ENCODE peak calls at places on chromosomes 16 and 17, in four cellular contexts. One of them, this sample, is unnamed.

GRCh38 chr17:68593331-68593710 is 7.8 kb downstream of the FAM20A start:
- DNase-seq in H9: no peak
- DNase-seq in H1: no peak
- DNase-seq in neuronal stem cell: no peak
- DNase-seq in this sample: no peak

GRCh38 chr17:72922223-72922622 is 170.3 kb downstream of the SLC39A11 start:
- DNase-seq in H9: no peak
- DNase-seq in H1: no peak
- DNase-seq in neuronal stem cell: no peak
- DNase-seq in this sample: no peak

GRCh38 chr16:68385371-68385770 is 62.9 kb downstream of the SMPD3 start:
- DNase-seq in H9: no peak
- DNase-seq in H1: no peak
- DNase-seq in neuronal stem cell: no peak
- DNase-seq in this sample: no peak

GRCh38 chr16:29899516-29900101 is at the start of gene SEZ6L2:
- DNase-seq in H9: peak; percentile 96
- DNase-seq in H1: peak; percentile 95
- DNase-seq in neuronal stem cell: peak; percentile 84
- DNase-seq in this sample: peak; percentile 86

GRCh38 chr16:88473666-88474534 is 20.8 kb downstream of the ZFPM1 start:
- DNase-seq in H9: no peak
- DNase-seq in H1: no peak
- DNase-seq in neuronal stem cell: no peak
- DNase-seq in this sample: peak; percentile 72

GRCh38 chr17:74569392-74570003 is 2.2 kb upstream of the CD300H start:
- DNase-seq in H9: peak; percentile 60
- DNase-seq in H1: no peak
- DNase-seq in neuronal stem cell: no peak
- DNase-seq in this sample: peak; percentile 58

GRCh38 chr16:84482001-84482891 is 22.2 kb downstream of the MEAK7 start:
- DNase-seq in H9: no peak
- DNase-seq in H1: peak; percentile 33
- DNase-seq in neuronal stem cell: no peak
- DNase-seq in this sample: no peak

GRCh38 chr17:69356625-69357024 is 29.7 kb upstream of the ABCA5 start:
- DNase-seq in H9: no peak
- DNase-seq in H1: no peak
- DNase-seq in neuronal stem cell: no peak
- DNase-seq in this sample: no peak

GRCh38 chr16:1220841-1221627 is 4.0 kb downstream of the TPSG1 start:
- DNase-seq in H9: no peak
- DNase-seq in H1: no peak
- DNase-seq in neuronal stem cell: no peak
- DNase-seq in this sample: no peak

GRCh38 chr17:69402052-69402451 is 12.4 kb upstream of the MAP2K6 start:
- DNase-seq in H9: no peak
- DNase-seq in H1: no peak
- DNase-seq in neuronal stem cell: no peak
- DNase-seq in this sample: no peak

GRCh38 chr16:85126383-85126730 is 14.1 kb upstream of the CIBAR2 start:
- DNase-seq in H9: peak; percentile 25
- DNase-seq in H1: no peak
- DNase-seq in neuronal stem cell: no peak
- DNase-seq in this sample: no peak

GRCh38 chr16:29925173-29925804 is 737 bp downstream of the KCTD13 start:
- DNase-seq in H9: no peak
- DNase-seq in H1: no peak
- DNase-seq in neuronal stem cell: peak; percentile 14
- DNase-seq in this sample: no peak

GRCh38 chr16:79542196-79542859 is 58.2 kb downstream of the MAF start:
- DNase-seq in H9: no peak
- DNase-seq in H1: no peak
- DNase-seq in neuronal stem cell: no peak
- DNase-seq in this sample: no peak

GRCh38 chr16:10736926-10737625 is 6.6 kb upstream of the NUBP1 start:
- DNase-seq in H9: peak; percentile 60
- DNase-seq in H1: peak; percentile 68
- DNase-seq in neuronal stem cell: peak; percentile 69
- DNase-seq in this sample: peak; percentile 61

GRCh38 chr16:12531937-12532336 is 271.8 kb downstream of the CPPED1 start:
- DNase-seq in H9: no peak
- DNase-seq in H1: no peak
- DNase-seq in neuronal stem cell: no peak
- DNase-seq in this sample: peak; percentile 51

GRCh38 chr17:10394201-10394887 is 21.5 kb upstream of the MYH13 start:
- DNase-seq in H9: no peak
- DNase-seq in H1: no peak
- DNase-seq in neuronal stem cell: no peak
- DNase-seq in this sample: no peak

GRCh38 chr16:212999-213398 is 16.2 kb downstream of the LUC7L start:
- DNase-seq in H9: no peak
- DNase-seq in H1: no peak
- DNase-seq in neuronal stem cell: no peak
- DNase-seq in this sample: peak; percentile 16

GRCh38 chr17:50956750-50957523 is 90.8 kb upstream of the TOB1 start:
- DNase-seq in H9: peak; percentile 92
- DNase-seq in H1: peak; percentile 81
- DNase-seq in neuronal stem cell: no peak
- DNase-seq in this sample: peak; percentile 54

DNA sequence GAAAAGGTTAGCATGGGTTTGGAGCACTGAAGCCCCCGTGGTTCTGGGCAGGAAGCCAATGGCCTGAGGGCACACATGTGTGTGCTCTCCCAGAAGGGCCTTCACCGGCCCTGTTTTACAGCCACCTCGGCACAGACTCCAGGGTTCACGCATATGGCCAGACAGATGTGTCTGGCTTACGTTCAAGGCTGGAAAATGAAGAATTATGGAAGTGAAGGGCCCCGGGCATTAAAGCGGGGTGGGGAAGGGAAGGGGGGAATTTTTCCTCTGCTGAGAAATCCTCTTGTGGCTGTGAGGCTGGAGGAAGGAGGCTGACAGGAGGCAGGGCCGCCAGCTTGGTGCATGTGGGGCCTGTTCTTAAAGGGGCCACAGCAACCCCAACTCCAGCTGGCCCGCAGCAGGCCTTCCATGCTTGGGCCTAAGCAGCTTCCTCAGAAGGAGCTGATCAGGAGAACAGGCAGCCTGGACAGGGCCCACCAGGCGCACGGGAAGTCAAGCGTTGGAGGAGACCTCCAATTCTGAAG is 21.6 kb downstream of the HIC1 start:
- DNase-seq in H9: no peak
- DNase-seq in H1: no peak
- DNase-seq in neuronal stem cell: no peak
- DNase-seq in this sample: peak; percentile 45
- H3K14ac ChIP-seq in H9: no peak overlapping the region
- H3K14ac ChIP-seq in H1: no peak overlapping the region
- H3K14ac ChIP-seq in neuronal stem cell: no peak overlapping the region
- H3K14ac ChIP-seq in this sample: peak overlapping the region; percentile 93

GRCh38 chr16:31256466-31256865 is 3.3 kb upstream of the ITGAM start:
- DNase-seq in H9: no peak
- DNase-seq in H1: no peak
- DNase-seq in neuronal stem cell: no peak
- DNase-seq in this sample: no peak

GRCh38 chr16:31251435-31251834 is 8.3 kb upstream of the ITGAM start:
- DNase-seq in H9: no peak
- DNase-seq in H1: no peak
- DNase-seq in neuronal stem cell: no peak
- DNase-seq in this sample: no peak

GRCh38 chr16:31258366-31258765 is 1.4 kb upstream of the ITGAM start:
- DNase-seq in H9: no peak
- DNase-seq in H1: no peak
- DNase-seq in neuronal stem cell: no peak
- DNase-seq in this sample: no peak

GRCh38 chr16:31250782-31251384 is 8.9 kb upstream of the ITGAM start:
- DNase-seq in H9: no peak
- DNase-seq in H1: no peak
- DNase-seq in neuronal stem cell: no peak
- DNase-seq in this sample: no peak

GRCh38 chr16:31253642-31254045 is 6.1 kb upstream of the ITGAM start:
- DNase-seq in H9: no peak
- DNase-seq in H1: no peak
- DNase-seq in neuronal stem cell: no peak
- DNase-seq in this sample: no peak
- H3K14ac ChIP-seq in H9: no peak overlapping the region
- H3K14ac ChIP-seq in H1: no peak overlapping the region
- H3K14ac ChIP-seq in neuronal stem cell: no peak overlapping the region
- H3K14ac ChIP-seq in this sample: no peak overlapping the region

DNA sequence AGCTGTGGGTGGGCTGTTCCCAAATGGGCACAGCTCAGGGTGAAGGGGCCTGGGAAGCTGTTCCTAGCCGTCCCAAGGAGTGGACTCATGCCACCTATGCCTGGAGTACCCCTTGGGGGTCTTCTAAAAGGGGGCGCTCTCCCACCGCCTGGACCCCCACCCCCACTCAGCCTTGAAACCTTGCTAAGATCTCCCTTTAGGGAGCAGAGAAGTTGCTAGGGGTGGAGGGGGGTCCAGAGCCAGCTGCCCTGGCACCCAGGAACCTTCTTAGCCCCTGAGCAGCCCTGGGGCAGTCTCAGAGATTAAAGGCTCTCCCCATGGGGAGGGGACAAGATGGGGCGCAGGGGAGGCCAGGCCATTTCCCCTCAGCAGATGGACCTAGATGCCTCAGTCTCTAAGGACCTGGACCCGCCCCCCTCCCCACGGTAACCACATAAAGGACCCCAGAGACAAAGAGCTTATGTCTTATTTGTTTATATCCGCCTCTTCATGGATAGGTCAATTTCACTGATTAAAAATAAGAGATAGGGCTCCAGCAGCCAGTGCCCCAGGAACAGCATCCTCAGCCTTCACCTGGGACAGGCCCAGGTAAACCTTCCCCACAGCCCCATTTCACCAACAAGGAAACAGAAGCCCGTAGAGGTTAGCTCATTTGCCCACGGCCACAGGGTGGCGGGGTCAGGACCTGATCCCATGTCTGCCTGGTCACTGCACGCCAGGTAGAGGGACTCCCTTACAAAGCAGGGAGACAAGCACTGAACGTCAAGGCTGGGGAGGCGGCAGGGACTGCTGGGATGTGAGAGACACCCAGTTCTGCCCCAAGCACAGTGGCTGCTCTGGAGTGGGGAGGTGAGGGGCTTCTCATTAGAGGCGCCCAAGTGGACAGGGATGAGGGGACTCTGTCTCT is 3.4 kb downstream of the MTSS2 start:
- DNase-seq in H9: no peak
- DNase-seq in H1: no peak
- DNase-seq in neuronal stem cell: no peak
- DNase-seq in this sample: no peak
- H3K14ac ChIP-seq in H9: no peak overlapping the region
- H3K14ac ChIP-seq in H1: no peak overlapping the region
- H3K14ac ChIP-seq in neuronal stem cell: no peak overlapping the region
- H3K14ac ChIP-seq in this sample: peak overlapping the region; percentile 79

GRCh38 chr17:81261582-81262336 is 22.6 kb downstream of the NDUFAF8 start:
- DNase-seq in H9: no peak
- DNase-seq in H1: no peak
- DNase-seq in neuronal stem cell: no peak
- DNase-seq in this sample: no peak
- H3K14ac ChIP-seq in H9: no peak overlapping the region
- H3K14ac ChIP-seq in H1: no peak overlapping the region
- H3K14ac ChIP-seq in neuronal stem cell: no peak overlapping the region
- H3K14ac ChIP-seq in this sample: no peak overlapping the region

GRCh38 chr17:36544049-36544319 is 735 bp upstream of the GGNBP2 start:
- DNase-seq in H9: peak; percentile 66
- DNase-seq in H1: no peak
- DNase-seq in neuronal stem cell: peak; percentile 15
- DNase-seq in this sample: peak; percentile 55

GRCh38 chr17:36544320-36545092 is at the start of gene GGNBP2:
- DNase-seq in H9: peak; percentile 96
- DNase-seq in H1: peak; percentile 95
- DNase-seq in neuronal stem cell: peak; percentile 91
- DNase-seq in this sample: peak; percentile 92

GRCh38 chr17:36546418-36547093 is 1.8 kb downstream of the GGNBP2 start:
- DNase-seq in H9: no peak
- DNase-seq in H1: no peak
- DNase-seq in neuronal stem cell: no peak
- DNase-seq in this sample: no peak

GRCh38 chr17:36545093-36545464 is 360 bp downstream of the GGNBP2 start:
- DNase-seq in H9: no peak
- DNase-seq in H1: no peak
- DNase-seq in neuronal stem cell: no peak
- DNase-seq in this sample: no peak

DNA sequence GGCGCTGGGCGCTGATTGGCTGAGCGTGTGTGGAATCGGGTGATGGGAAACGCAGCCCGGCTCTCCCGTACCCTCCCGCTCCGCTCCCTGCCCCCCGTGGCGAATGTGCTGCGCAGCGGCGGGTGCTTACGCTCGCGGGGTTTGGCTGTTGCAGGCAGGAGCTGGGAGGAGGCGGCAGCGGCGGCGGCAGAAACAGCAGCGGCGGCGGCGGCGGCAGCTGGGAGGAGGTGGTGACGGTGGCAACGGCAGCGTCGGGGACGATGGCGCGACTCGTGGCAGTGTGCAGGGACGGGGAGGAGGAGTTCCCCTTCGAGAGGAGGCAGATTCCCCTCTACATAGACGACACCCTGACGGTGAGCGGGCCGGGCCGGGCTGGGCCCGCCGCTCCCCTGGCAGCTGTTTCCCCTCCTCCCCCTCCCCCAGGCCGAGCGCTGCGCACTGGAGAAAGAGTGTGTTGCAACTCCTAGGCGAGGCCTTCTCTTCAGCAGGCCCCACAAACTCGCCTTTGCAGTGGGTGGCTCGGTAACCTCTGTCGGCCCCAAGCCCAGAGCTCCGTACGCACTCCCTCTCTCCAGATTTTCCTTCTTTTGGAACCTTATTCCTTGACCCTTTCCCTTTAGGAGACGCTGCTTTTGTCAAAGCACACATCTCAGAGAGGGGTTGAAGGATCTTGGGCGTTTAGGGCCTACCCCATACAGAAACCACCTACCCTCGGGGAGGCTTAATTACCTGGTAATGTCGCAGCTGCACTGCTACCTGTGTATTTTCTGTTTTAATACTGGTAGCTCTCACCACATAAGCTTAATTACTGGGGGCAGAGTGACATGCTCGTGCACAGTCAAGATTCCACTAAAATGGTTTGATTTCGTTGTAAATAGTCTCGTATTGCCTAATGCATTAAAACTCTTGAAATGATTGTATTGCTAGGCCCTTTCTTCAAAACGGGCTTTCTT is 1.0 kb downstream of the GGNBP2 start:
- DNase-seq in H9: peak; percentile 100
- DNase-seq in H1: peak; percentile 98
- DNase-seq in neuronal stem cell: peak; percentile 98
- DNase-seq in this sample: peak; percentile 98
- H3K14ac ChIP-seq in H9: peak overlapping the region; percentile 93
- H3K14ac ChIP-seq in H1: no peak overlapping the region
- H3K14ac ChIP-seq in neuronal stem cell: peak overlapping the region; percentile 31
- H3K14ac ChIP-seq in this sample: peak overlapping the region; percentile 89

DNA sequence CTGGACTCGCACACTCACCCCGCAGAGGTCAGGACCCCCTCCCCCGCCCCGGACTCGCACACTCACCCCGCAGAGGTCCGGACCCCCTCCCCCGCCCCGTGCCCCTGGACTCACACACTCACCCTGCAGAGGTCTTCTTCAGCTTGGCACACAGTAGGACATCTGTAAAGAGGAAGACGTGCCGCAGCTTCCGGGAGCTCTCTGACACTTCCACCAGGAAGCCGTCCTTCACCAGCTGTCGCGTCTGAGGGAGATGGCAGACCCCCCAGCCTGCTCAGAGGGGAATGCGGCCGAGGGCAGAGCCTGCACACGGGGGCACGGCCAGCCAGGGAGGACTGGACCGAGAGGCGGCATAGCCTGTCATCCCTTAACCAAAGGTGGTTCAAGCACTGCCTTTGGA is 72.9 kb downstream of the TIMM22 start:
- DNase-seq in H9: no peak
- DNase-seq in H1: no peak
- DNase-seq in neuronal stem cell: no peak
- DNase-seq in this sample: no peak
- H3K14ac ChIP-seq in H9: no peak overlapping the region
- H3K14ac ChIP-seq in H1: no peak overlapping the region
- H3K14ac ChIP-seq in neuronal stem cell: no peak overlapping the region
- H3K14ac ChIP-seq in this sample: no peak overlapping the region